ENCODE peak calls at places on chromosomes 2 and 18, in nine cellular contexts. Y is right cardiac atrium; Z is Panc1; D is upper lobe of left lung; B is CD8-positive, alpha-beta T cell; M is HL-60; X is tibial nerve; Q is MM.1S; J is uterus. P is an unnamed sample.

GRCh38 chr2:218605438-218605837 is 2.3 kb upstream of the PLCD4 start:
- DNase-seq in Y (no peak), Z (no peak), D (no peak), B (no peak), M (no peak), X (no peak), Q (no peak), J (no peak), P (peak; percentile 26)

GRCh38 chr18:54444309-54444914 is 86.7 kb downstream of the C18orf54 start:
- DNase-seq in Y (peak; percentile 56), Z (peak; percentile 41), D (peak; percentile 24), B (no peak), M (no peak), X (peak; percentile 24), Q (peak; percentile 61), J (no peak), P (no peak)

GRCh38 chr2:152585830-152586484 is 131.3 kb downstream of the PRPF40A start:
- DNase-seq in Y (no peak), Z (no peak), D (no peak), B (no peak), M (no peak), X (no peak), Q (no peak), J (no peak), P (no peak)

GRCh38 chr2:102582845-102583244 is 36.5 kb upstream of the SLC9A2 start:
- DNase-seq in Y (no peak), Z (no peak), D (no peak), B (no peak), M (no peak), X (no peak), Q (no peak), J (no peak), P (no peak)

GRCh38 chr2:120470041-120470716 is 124.2 kb downstream of the INHBB start:
- DNase-seq in Y (peak; percentile 90), Z (no peak), D (peak; percentile 89), B (no peak), M (peak; percentile 73), X (peak; percentile 66), Q (no peak), J (peak; percentile 86), P (peak; percentile 85)

GRCh38 chr18:62616331-62616805 is 93.5 kb downstream of the ZCCHC2 start:
- DNase-seq in Y (no peak), Z (no peak), D (no peak), B (no peak), M (no peak), X (no peak), Q (no peak), J (no peak), P (peak; percentile 30)

GRCh38 chr2:167406558-167406957 is 518.3 kb downstream of the XIRP2 start:
- DNase-seq in Y (no peak), Z (no peak), D (no peak), B (no peak), M (no peak), X (no peak), Q (no peak), J (no peak), P (no peak)

GRCh38 chr2:132645176-132645575 is 24.8 kb downstream of the LYPD1 start:
- DNase-seq in Y (no peak), Z (no peak), D (no peak), B (no peak), M (no peak), X (no peak), Q (no peak), J (no peak), P (no peak)

GRCh38 chr2:172350844-172351480 is 76.4 kb upstream of the ITGA6 start:
- DNase-seq in Y (peak; percentile 85), Z (no peak), D (peak; percentile 74), B (no peak), M (peak; percentile 6), X (no peak), Q (no peak), J (no peak), P (peak; percentile 70)

GRCh38 chr2:219286436-219287115 is 7.4 kb downstream of the DNAJB2 start:
- DNase-seq in Y (peak; percentile 64), Z (no peak), D (no peak), B (no peak), M (no peak), X (no peak), Q (no peak), J (no peak), P (no peak)

GRCh38 chr2:54522624-54523281 is 66.6 kb downstream of the SPTBN1 start:
- DNase-seq in Y (no peak), Z (no peak), D (peak; percentile 81), B (peak; percentile 64), M (peak; percentile 33), X (no peak), Q (peak; percentile 86), J (peak; percentile 40), P (no peak)

GRCh38 chr18:38459595-38459994 is 894.0 kb upstream of the CELF4 start:
- DNase-seq in Y (no peak), Z (no peak), D (no peak), B (no peak), M (no peak), X (no peak), Q (no peak), J (no peak), P (no peak)

GRCh38 chr2:109254174-109254904 is 125.3 kb downstream of the SH3RF3 start:
- DNase-seq in Y (no peak), Z (no peak), D (no peak), B (no peak), M (no peak), X (no peak), Q (peak; percentile 72), J (no peak), P (no peak)

DNA sequence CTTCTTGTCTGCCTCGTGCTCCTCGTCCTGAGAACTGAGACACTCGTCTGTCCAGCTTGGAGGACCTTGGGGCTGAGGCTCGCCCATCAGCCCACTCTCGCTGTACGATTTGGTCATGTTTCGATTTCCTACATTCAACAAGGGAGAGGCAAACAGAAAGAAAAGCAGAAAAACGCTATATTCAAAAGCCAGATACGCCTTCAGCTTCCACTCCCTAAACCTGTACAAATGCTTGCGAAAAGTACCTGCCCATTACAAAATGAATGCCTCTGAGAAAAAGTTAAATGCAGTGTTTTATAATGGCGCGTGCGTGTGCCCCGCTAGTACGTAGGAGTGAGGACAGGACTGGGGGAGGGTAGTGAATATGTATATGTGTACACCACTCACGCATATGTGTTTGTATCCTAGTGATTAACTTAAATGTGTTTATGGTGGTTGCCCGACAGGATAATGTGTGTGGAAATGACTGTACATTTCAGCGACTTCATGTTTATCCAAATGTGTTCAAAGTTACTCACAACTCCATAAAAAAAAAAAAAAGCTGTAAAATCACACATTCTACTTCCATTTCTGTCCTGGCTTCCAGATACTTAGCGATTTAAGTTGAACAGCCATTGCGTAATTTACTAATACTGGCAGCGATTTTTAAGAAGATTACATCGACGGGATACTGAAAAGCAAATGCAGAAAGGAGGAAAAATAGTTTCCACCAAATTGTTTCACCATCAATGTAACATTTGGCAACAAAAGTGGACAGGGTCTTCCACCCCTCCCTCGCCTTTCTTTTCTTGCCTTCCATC is 1.4 kb downstream of the NEUROD1 start:
- DNase-seq in Y (no peak), Z (no peak), D (no peak), B (no peak), M (no peak), X (no peak), Q (no peak), J (no peak), P (no peak)
- H3K27me3 ChIP-seq in Y (peaks cover 7% of the 10 kb centered on the region), Z (peaks cover 20% of the 10 kb centered on the region), D (peaks cover 61% of the 10 kb centered on the region), B (peaks cover 45% of the 10 kb centered on the region), M (peaks cover 58% of the 10 kb centered on the region), X (peaks cover 66% of the 10 kb centered on the region), Q (peaks cover 18% of the 10 kb centered on the region), J (peaks cover 65% of the 10 kb centered on the region), P (peaks cover 70% of the 10 kb centered on the region)

GRCh38 chr2:177728920-177729319 is 336.3 kb downstream of the AGPS start:
- DNase-seq in Y (no peak), Z (no peak), D (no peak), B (no peak), M (no peak), X (no peak), Q (no peak), J (no peak), P (no peak)

GRCh38 chr2:177730792-177731191 is 338.2 kb downstream of the AGPS start:
- DNase-seq in Y (no peak), Z (no peak), D (no peak), B (no peak), M (no peak), X (no peak), Q (no peak), J (no peak), P (no peak)

GRCh38 chr2:177733322-177733855 is 339.2 kb downstream of the PDE11A start:
- DNase-seq in Y (no peak), Z (no peak), D (no peak), B (no peak), M (no peak), X (no peak), Q (no peak), J (no peak), P (no peak)

GRCh38 chr2:177730363-177730762 is 337.8 kb downstream of the AGPS start:
- DNase-seq in Y (no peak), Z (no peak), D (no peak), B (no peak), M (no peak), X (no peak), Q (no peak), J (no peak), P (no peak)

GRCh38 chr2:177731384-177731783 is 338.8 kb downstream of the AGPS start:
- DNase-seq in Y (no peak), Z (no peak), D (no peak), B (no peak), M (no peak), X (no peak), Q (no peak), J (no peak), P (no peak)
- H3K27me3 ChIP-seq in Y (no peaks in the 10 kb centered on the region), Z (peaks cover 4% of the 10 kb centered on the region), D (no peaks in the 10 kb centered on the region), B (no peaks in the 10 kb centered on the region), M (peaks cover 10% of the 10 kb centered on the region), X (no peaks in the 10 kb centered on the region), Q (no peaks in the 10 kb centered on the region), J (no peaks in the 10 kb centered on the region), P (no peaks in the 10 kb centered on the region)

DNA sequence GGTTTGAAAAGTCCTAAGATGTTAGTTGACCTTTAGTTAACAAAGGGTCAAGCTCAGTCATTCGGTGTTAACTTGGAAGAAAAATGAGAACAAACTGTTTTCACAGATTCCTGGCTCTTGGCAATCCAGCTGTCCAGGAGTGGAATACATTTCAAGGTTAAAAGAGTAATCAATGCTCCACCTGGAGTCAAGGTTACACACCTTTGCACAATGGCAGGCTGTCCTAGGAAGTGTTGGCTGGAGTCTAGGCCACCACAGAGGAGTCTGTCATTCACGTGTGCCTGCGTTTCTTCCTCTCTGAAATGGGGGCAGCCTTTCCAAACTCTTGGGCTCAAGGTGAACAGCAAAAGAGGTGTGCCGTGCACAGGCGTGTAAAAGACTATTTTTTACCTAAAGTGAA is 6.3 kb upstream of the ID2 start:
- DNase-seq in Y (no peak), Z (no peak), D (no peak), B (no peak), M (no peak), X (no peak), Q (no peak), J (no peak), P (no peak)
- H3K27me3 ChIP-seq in Y (no peaks in the 10 kb centered on the region), Z (no peaks in the 10 kb centered on the region), D (no peaks in the 10 kb centered on the region), B (peaks cover 8% of the 10 kb centered on the region), M (no peaks in the 10 kb centered on the region), X (no peaks in the 10 kb centered on the region), Q (no peaks in the 10 kb centered on the region), J (no peaks in the 10 kb centered on the region), P (no peaks in the 10 kb centered on the region)

DNA sequence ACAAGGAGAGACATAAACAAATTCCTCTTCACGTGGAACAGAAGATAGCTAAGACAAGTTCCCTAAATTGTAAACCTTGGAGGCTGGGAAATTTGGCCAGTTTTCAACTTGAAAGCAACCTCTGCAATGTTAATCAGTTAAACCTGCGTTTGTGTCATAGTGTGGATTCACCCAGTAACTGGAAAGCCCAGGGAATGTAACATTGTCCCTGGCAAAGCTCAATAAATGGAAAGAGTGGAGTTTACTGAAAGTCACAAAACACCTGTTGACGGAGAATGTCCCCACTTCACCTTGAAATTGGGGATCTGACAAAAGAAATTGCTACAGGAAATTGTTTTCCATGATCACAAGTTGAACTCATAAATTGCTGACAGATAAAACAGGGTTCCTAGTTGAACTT is 15.1 kb upstream of the ME2 start:
- DNase-seq in Y (no peak), Z (no peak), D (no peak), B (no peak), M (no peak), X (no peak), Q (no peak), J (no peak), P (no peak)
- H3K27me3 ChIP-seq in Y (no peaks in the 10 kb centered on the region), Z (no peaks in the 10 kb centered on the region), D (no peaks in the 10 kb centered on the region), B (no peaks in the 10 kb centered on the region), M (no peaks in the 10 kb centered on the region), X (no peaks in the 10 kb centered on the region), Q (no peaks in the 10 kb centered on the region), J (no peaks in the 10 kb centered on the region), P (no peaks in the 10 kb centered on the region)